ENCODE peak calls at places on chromosomes 7 and 10, in ten cellular contexts. Z is GM12865, U is RWPE1, H is cardiac fibroblast, F is suprapubic skin, X is breast epithelium, R is mesothelial cell of epicardium, W is neural progenitor cell, E is stomach, G is lower lobe of right lung. I is an unnamed sample.

GRCh38 chr10:48343106-48343505 is 36.6 kb downstream of the MAPK8 start:
- DNase-seq in W (no peak), Z (no peak), G (no peak), X (no peak), U (no peak), E (no peak), H (no peak), R (no peak), F (no peak), I (no peak)

GRCh38 chr10:114821915-114822770 is 563 bp downstream of the FHIP2A start:
- DNase-seq in E (peak), H (peak), R (peak), F (peak), Z (peak), W (peak), U (peak), X (peak), G (peak), I (no peak)

GRCh38 chr10:23826399-23826798 is 382.5 kb upstream of the KIAA1217 start:
- DNase-seq in E (no peak), H (peak), F (no peak), G (no peak), Z (peak), R (peak), W (peak), X (no peak), U (peak), I (no peak)

GRCh38 chr7:158284617-158285382 is 302.8 kb downstream of the PTPRN2 start:
- DNase-seq in R (no peak), E (peak), U (no peak), X (peak), F (no peak), H (no peak), Z (no peak), G (no peak), W (no peak), I (no peak)

GRCh38 chr7:119782286-119782685 is 490.7 kb upstream of the KCND2 start:
- DNase-seq in G (no peak), X (no peak), H (no peak), W (no peak), R (no peak), E (no peak), U (no peak), F (no peak), Z (no peak), I (no peak)

GRCh38 chr7:135771961-135772638 is 23.5 kb upstream of the FAM180A start:
- DNase-seq in X (no peak), Z (no peak), E (no peak), W (no peak), R (no peak), H (peak), F (no peak), U (peak), G (no peak), I (no peak)

GRCh38 chr7:155543926-155544325 is 2.4 kb downstream of the CNPY1 start:
- DNase-seq in H (no peak), R (no peak), F (no peak), E (no peak), Z (no peak), X (no peak), G (no peak), U (no peak), W (no peak), I (no peak)

GRCh38 chr7:1403844-1404404 is 55.3 kb downstream of the MICALL2 start:
- DNase-seq in R (no peak), X (no peak), H (peak), Z (no peak), G (no peak), W (peak), U (no peak), F (no peak), E (no peak), I (no peak)

GRCh38 chr10:125172694-125173093 is 12.3 kb upstream of the CTBP2 start:
- DNase-seq in Z (no peak), W (no peak), G (no peak), E (peak), F (no peak), X (no peak), U (no peak), R (no peak), H (no peak), I (no peak)

GRCh38 chr10:91298224-91298862 is 77.9 kb downstream of the PCGF5 start:
- DNase-seq in R (peak), H (peak), F (peak), Z (peak), G (peak), U (peak), X (peak), W (peak), E (peak), I (peak)

GRCh38 chr10:69630651-69631400 is 779 bp downstream of the FAM241B start:
- DNase-seq in F (no peak), H (no peak), E (no peak), W (no peak), R (no peak), X (peak), U (no peak), Z (no peak), G (no peak), I (no peak)
- TF ChIP-seq CTCF in F (no peak), H (no peak), E (no peak), W (no peak), R (no peak), X (no peak), U (no peak), Z (no peak), G (no peak), I (no peak)

GRCh38 chr10:43901744-43902504 is 253.2 kb upstream of the ZNF32 start:
- DNase-seq in F (no peak), G (no peak), U (no peak), R (no peak), E (no peak), Z (no peak), X (no peak), H (no peak), W (no peak), I (no peak)

GRCh38 chr10:43899224-43899959 is 250.7 kb upstream of the ZNF32 start:
- DNase-seq in U (no peak), H (no peak), E (no peak), F (no peak), Z (no peak), G (no peak), R (no peak), X (peak), W (no peak), I (no peak)

GRCh38 chr10:43903451-43903850 is 254.8 kb upstream of the ZNF32 start:
- DNase-seq in R (no peak), F (no peak), X (no peak), W (no peak), H (no peak), E (no peak), G (no peak), U (no peak), Z (no peak), I (no peak)

GRCh38 chr10:43902842-43903241 is 254.2 kb upstream of the ZNF32 start:
- DNase-seq in R (no peak), F (no peak), W (no peak), X (no peak), E (no peak), Z (no peak), G (no peak), H (no peak), U (no peak), I (no peak)

DNA sequence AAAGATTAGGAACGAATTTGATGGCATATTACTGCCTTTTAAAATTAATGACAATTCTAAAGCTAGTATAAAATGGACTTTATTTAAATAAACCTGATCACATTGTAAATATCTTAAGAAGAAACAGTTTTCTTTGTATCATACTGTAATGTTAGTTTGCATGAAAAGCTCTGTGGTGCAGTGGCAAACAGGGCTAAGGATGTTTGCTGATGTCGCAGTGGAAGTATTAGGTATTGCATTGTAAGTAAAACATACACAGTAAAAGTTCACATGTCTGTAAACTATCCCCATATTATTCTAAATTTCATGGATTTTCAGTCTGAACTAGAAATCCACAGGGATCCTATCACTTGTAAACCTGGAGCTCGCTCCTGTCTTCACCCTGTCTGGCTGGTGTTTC is 252.6 kb upstream of the ZNF32 start:
- DNase-seq in H (no peak), U (no peak), X (no peak), F (no peak), R (no peak), Z (no peak), W (no peak), G (no peak), E (no peak), I (no peak)
- TF ChIP-seq CTCF in H (peak), U (no peak), X (no peak), F (no peak), R (no peak), Z (peak), W (no peak), G (no peak), E (no peak), I (no peak)

DNA sequence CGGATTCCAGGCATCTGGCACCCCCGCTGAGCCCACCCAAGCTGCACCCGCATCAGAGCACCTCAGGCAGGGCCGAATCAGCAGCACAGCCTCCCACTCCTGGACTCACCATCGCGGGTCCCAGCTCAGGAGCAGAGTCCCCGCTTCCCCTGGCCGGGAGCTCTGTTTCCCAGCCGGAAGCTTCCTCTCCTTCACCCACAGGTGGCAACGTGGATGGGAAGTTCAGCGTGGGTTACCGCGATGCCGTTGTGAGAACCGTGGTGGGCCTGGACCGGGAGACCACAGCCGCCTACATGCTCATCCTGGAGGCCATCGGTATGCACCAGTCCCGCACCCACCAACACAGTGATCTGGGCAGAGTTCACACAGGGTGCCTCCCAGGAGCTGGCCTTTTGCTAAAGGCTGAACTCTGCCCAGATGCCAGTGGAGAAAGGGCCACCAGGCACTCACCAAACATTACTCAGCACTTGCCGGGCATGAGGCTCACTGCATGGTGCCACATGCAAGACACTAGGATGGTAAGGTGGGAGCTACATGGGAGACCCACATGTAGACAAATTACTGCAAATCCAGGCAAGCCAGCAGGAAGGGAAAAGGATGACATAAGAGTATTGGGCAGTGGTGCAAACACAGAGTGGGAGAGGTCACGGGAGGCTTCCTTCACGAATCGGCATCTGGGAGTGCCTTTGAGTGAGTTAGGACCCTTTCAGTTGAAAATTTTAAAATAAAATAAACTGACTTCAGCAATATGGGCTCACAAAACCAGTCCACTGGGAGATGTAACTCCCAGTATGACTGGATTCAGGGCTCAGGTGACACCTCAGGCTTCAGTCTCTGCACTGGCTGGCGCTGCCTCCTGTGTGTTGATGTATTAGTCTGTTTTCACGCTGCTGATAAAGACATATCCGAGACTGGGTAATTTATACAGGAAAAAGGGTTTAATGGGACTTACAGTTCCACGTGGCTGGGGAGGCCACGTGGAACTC is 10.4 kb downstream of the C10orf105 start:
- DNase-seq in G (no peak), R (no peak), Z (peak), U (no peak), H (no peak), F (no peak), W (no peak), X (no peak), E (no peak), I (no peak)
- TF ChIP-seq CTCF in G (no peak), R (no peak), Z (no peak), U (no peak), H (no peak), F (no peak), W (no peak), X (no peak), E (no peak), I (no peak)

DNA sequence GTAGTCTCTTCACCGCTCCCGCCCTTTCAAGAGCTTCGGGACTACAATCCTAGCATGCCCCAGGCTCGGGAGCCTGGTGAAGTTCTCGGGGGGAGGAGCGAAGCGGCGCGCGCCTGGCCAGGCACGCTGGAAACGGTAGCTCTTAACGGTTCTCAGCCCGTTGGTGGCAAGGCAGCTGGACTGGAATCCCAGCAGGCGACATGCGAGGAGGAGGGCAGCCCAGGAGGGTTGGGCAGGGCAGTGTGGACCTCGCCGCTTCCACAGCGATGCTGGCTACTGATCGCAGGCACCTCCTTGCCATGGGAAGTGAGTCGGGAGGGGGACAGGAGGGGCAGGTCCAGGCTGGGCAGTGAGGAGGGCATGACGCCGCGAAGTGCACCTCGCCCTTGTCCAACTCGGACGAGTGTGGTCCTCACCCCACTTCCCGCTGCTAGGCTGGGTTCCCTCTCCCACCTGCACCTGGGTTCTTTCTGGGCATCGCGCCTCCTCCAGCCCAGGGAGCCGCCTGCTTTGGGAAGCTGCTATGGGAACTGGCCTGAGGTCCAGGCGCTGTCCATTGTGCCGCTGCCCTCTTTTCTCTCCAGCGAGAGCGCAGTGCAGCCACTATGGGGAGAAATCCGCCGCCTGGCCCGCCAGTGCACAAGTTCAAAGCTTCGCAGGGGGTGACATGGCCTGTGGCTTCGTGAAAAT is 367.8 kb upstream of the NUPR2 start:
- DNase-seq in Z (no peak), W (no peak), X (no peak), G (no peak), R (no peak), F (no peak), E (no peak), H (no peak), U (no peak), I (no peak)
- TF ChIP-seq CTCF in Z (no peak), W (no peak), X (no peak), G (no peak), R (no peak), F (no peak), E (no peak), H (no peak), U (no peak), I (no peak)

DNA sequence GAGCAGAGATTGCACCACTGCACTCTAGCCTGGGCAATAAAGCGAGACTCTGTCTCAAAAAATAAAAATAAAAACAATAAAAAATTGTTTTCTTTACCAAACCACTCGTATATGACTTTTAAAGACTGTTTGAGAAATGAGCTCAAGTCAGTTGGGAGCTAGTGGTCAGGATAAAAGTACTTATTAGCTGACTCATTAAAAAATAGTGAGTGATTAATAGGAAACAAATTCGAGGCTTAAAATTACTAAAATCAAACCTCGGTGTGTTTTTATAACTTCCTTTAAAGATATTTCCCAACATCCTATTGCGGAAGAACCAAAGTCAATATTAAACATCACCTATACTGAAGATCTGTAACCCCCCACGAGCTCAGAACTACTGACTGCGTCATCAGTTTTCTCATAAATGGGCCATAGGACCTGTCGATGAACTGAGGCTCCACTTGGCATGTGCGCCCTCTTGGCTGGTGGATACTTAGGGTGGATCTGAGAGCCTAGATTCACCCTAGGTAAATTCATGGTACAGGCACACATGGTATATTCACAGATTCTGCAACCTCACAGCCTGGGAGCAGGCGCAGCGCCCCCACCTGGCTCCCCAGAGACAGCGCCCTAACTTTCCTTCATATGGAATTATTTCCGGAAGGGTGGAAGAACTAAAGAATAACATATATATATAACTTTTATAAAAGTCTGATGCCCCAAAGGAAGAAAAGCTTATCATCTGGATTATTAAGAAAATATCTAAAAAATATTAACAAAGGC is 9.2 kb downstream of the MKI67 start:
- DNase-seq in Z (no peak), G (no peak), W (no peak), F (no peak), E (no peak), H (peak), X (no peak), U (no peak), R (no peak), I (no peak)
- TF ChIP-seq CTCF in Z (no peak), G (no peak), W (peak), F (no peak), E (no peak), H (peak), X (no peak), U (no peak), R (peak), I (no peak)

GRCh38 chr10:9209105-9209798 is 1154.8 kb downstream of the GATA3 start:
- DNase-seq in X (peak), U (peak), H (peak), E (peak), R (peak), W (peak), G (no peak), F (peak), Z (peak), I (peak)
- TF ChIP-seq CTCF in X (peak), U (peak), H (peak), E (peak), R (peak), W (peak), G (peak), F (peak), Z (peak), I (peak)

GRCh38 chr7:87797395-87797794 is 78.8 kb downstream of the SLC25A40 start:
- DNase-seq in F (no peak), H (no peak), G (no peak), E (no peak), Z (no peak), X (no peak), R (no peak), W (no peak), U (no peak), I (no peak)

DNA sequence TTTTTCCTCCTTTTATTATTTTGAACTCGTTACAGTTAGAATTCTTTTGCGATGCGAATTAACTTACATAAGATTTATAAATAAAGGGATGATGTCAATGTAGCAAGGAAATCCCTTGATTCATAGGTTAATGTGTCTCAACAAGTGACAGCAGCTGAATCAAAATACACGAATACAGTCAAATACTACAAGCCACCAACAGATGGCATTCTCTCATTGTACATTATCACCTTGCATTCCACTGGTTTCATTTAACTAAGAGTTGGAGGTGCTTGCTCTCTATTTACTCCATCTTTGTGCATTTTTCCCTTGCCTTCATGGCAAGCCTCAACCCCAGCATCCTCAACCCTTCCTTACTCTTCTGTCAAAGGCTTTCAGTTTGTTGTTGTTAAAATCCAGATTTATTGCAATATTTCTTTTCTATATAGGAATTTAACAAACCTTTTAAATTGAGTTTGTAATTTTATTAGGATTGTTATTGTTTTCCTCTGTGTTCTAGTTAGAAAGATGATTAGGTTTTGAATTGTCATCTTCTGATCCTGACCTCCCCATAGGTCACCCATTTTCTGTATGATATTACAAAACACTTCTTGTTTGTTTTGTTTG is 78.3 kb downstream of the SLC25A40 start:
- DNase-seq in F (no peak), W (peak), G (no peak), X (no peak), E (no peak), U (peak), R (no peak), Z (peak), H (peak), I (no peak)
- TF ChIP-seq CTCF in F (no peak), W (peak), G (peak), X (peak), E (peak), U (peak), R (peak), Z (peak), H (peak), I (no peak)